ENCODE peak calls at places on chromosome 7, in seven cellular contexts. K, G, Q, U, D, L and N are unnamed samples.

GRCh38 chr7:46352335-46352954 is 431.4 kb upstream of the IGFBP3 start:
- DNase-seq in L (peak), Q (peak), D (peak), G (peak), U (peak), K (peak), N (peak)

GRCh38 chr7:128210590-128211570 is 30.2 kb upstream of the LEP start:
- DNase-seq in U (no peak), G (no peak), D (no peak), K (no peak), L (no peak), Q (no peak), N (no peak)

GRCh38 chr7:28556036-28556435 is 143.7 kb downstream of the CREB5 start:
- DNase-seq in K (no peak), Q (no peak), D (no peak), L (no peak), G (no peak), U (no peak), N (no peak)

GRCh38 chr7:11428877-11429617 is 403.0 kb downstream of the THSD7A start:
- DNase-seq in D (no peak), Q (no peak), U (no peak), K (no peak), G (no peak), L (peak), N (no peak)

GRCh38 chr7:44259547-44260457 is 59.0 kb downstream of the YKT6 start:
- DNase-seq in Q (peak), U (peak), L (no peak), D (peak), K (peak), G (peak), N (peak)

GRCh38 chr7:81583882-81584533 is 185.8 kb downstream of the HGF start:
- DNase-seq in D (no peak), K (peak), G (no peak), L (no peak), U (peak), Q (no peak), N (no peak)

GRCh38 chr7:94655884-94656657 is at the start of gene SGCE:
- DNase-seq in U (peak), K (peak), G (peak), Q (no peak), D (peak), L (peak), N (peak)

GRCh38 chr7:27145884-27146401 is 1.6 kb downstream of the HOXA6 start:
- DNase-seq in D (no peak), K (no peak), L (no peak), G (no peak), Q (no peak), U (no peak), N (peak)

GRCh38 chr7:116211913-116212596 is 1.7 kb downstream of the TES start:
- DNase-seq in G (no peak), Q (no peak), D (no peak), K (no peak), U (peak), L (no peak), N (peak)

GRCh38 chr7:70032673-70033072 is 434.4 kb downstream of the AUTS2 start:
- DNase-seq in D (no peak), U (no peak), G (no peak), L (no peak), Q (no peak), K (no peak), N (no peak)

GRCh38 chr7:41711283-41712064 is 8.6 kb upstream of the INHBA start:
- DNase-seq in K (peak), D (no peak), U (peak), L (peak), Q (no peak), G (no peak), N (no peak)
- H3K4me3 ChIP-seq in K (no peak), D (no peak), U (no peak), L (no peak), Q (no peak), G (no peak), N (no peak)

GRCh38 chr7:105305633-105306032 is 83.1 kb downstream of the SRPK2 start:
- DNase-seq in Q (no peak), D (no peak), U (no peak), L (no peak), G (no peak), K (no peak), N (no peak)

GRCh38 chr7:105306160-105306784 is 82.4 kb downstream of the SRPK2 start:
- DNase-seq in G (no peak), D (no peak), L (no peak), K (peak), U (peak), Q (no peak), N (no peak)

GRCh38 chr7:105309235-105310156 is 79.2 kb downstream of the SRPK2 start:
- DNase-seq in L (peak), G (peak), Q (no peak), K (no peak), U (no peak), D (no peak), N (no peak)

GRCh38 chr7:105307163-105307672 is 81.5 kb downstream of the SRPK2 start:
- DNase-seq in G (no peak), D (no peak), Q (no peak), L (no peak), K (no peak), U (no peak), N (no peak)

DNA sequence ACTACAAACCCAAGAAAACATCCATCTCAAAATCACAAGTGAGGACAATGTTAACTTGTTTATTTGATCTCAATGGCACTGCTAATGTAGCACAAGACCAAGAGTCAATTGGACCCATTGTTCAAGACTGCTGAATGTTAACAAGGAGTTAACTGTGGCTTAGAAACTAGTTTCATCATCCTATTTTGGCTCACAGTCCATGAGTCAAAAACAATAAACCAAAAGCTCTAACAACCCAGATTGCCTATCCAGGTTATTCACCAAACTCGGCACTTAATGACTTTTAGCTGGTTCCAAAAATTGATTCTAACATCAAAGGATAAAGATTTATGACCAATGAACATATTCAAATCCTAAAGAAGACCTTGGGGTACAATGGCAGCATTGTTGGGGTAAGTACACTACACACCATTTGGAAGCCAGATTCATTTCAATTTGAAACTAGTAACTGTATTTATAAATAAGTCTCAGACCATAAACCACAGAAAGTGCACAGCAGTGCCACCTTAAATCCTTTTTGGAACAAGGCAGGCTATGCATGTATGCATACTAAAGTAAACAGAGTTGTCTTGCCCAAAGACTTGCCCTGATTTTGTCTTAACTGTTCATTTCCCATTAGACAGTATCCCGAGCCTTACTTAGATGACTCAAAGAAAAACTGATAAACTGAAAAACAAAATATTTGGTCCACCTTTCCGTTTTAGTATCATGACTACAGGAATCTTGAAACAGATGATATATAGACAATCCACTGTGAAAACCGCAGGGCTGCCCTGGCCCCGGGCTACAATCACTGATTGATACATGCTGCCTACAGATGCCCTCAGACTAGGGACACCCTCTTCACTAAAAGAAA is 84.5 kb downstream of the SRPK2 start:
- DNase-seq in K (peak), Q (peak), D (peak), L (no peak), G (peak), U (peak), N (peak)
- H3K4me3 ChIP-seq in K (peak), Q (no peak), D (peak), L (no peak), G (no peak), U (no peak), N (no peak)

DNA sequence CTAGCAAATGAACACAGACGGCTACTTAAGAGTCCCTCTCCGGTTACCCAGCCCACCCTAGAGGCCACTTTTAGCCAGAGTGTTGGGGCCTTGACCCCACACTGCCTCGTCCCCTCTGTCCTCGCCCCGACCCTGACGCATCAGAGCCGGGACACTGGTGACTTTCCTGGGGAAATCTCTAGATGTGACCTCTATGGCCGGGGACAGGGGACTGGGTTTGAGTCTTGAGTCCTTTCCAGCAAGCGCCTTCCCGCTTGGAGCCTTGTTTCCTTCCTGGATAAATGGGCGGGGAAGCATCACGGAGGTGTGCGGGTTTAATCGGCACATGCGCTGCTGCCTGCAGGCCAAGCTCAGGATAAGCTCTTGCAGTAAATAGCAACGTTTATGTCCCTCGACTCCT is 40.7 kb downstream of the NPTX2 start:
- DNase-seq in U (no peak), Q (no peak), K (no peak), L (no peak), D (no peak), G (no peak), N (no peak)
- H3K4me3 ChIP-seq in U (no peak), Q (no peak), K (no peak), L (no peak), D (no peak), G (no peak), N (no peak)

DNA sequence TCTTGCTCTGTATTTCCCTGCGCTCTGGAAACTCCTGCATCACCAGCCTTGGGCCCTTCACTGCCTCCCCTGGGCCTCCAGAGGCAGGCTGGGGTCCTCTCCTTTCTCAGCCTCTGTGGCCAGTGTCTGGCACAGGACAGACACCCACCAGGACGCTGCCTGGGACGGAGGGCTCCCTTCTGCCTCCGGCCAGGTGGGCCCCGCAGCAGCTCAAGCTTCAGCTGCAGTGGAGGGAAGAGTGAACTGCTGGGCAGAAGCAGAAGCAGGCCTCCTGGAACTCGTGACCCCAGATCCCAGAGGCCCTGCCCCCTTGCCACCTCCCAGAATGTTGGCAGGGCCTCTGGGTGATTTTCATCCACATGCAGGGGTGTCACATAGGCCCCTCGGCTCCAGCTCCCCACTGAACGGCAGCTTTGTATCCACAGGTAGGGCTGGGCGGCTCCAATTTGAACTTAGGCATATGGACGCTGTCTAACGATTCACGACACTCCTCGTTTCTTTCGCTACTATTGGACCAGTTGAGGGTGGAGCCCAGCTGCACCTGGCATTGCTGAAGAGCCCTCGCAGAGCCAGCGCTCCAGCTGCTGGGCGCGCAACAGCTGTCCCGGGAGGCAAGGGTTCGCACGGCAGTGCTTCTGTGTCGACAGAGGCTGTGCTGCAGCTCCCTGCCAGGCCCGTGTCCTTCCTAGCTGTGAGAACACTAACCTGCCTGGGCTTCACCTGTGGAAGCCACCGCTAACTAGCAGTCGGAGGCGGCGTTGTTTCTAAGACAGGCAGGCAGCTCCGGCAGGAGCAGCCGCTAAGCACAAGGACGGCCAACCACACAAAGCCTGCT is 18.4 kb upstream of the GPR146 start:
- DNase-seq in U (no peak), Q (no peak), L (no peak), G (no peak), D (no peak), K (no peak), N (no peak)
- H3K4me3 ChIP-seq in U (no peak), Q (no peak), L (no peak), G (no peak), D (no peak), K (no peak), N (no peak)

DNA sequence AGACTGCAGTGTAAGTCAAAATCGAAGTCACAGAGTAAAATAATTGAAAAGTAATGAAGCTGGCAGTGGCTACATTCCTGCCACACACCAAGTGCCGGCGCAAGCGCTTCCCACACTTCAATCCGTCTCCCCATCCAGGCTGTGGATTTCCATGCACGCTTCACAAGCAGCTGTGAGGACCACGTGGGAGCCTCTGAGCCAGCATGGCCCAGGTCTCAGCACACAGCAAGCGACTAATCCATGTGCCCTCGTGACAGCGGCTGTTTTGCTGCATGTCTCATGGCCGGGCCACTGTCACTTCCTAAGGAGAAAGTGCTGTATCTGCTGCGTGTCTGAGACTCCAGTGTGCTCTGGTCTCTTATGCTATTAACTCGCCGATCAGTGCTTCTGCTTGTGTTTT is 566.9 kb downstream of the DNAJB6 start:
- DNase-seq in G (no peak), U (no peak), K (no peak), L (peak), D (no peak), Q (no peak), N (no peak)
- H3K4me3 ChIP-seq in G (no peak), U (no peak), K (no peak), L (no peak), D (no peak), Q (no peak), N (no peak)

GRCh38 chr7:23183279-23184012 is 1.6 kb downstream of the NUP42 start:
- DNase-seq in D (no peak), K (no peak), Q (no peak), L (no peak), G (no peak), U (no peak), N (no peak)
- H3K4me3 ChIP-seq in D (peak), K (peak), Q (peak), L (peak), G (peak), U (peak), N (peak)

DNA sequence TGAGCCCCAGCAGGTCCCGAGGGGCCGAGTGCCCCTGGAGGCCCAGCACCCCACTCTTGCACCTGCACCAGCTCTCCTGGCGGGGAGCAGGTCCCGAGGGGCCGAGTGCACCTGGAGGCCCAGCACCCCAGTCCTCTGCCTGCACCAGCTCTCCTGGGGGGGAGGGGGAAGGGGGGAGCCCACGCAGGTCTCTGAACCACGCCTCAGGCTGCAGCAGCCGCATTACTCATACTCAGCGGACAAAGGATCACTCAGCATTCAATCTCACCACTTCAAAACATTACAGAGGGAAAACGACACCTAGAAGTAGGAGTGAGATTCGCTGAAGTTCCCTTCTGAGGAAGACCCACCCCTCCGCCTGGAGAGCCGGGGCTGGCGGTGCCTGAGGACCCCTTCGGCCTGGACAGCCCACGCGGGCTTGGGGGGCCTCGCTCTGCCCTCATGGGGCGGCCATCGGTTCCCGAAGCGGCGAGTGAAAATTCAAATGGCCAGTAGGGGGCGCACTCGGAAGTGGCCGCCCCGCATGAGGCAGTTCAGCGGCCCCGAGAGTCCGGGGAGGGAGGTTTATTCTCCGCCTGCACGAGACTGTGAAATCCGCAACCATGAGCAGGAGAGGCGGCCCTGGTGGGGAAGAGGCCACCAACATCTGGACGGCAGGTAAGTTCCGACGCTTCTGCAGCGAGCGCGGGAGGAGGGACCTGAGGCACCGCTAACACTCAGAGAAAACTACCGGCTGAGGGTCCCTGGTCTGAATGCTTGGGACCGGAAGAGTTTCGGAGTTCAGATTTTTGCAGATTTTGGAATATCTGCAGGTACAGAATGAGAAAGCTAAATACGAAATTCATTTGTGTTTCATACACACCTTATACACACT is 1.1 kb upstream of the GPER1 start:
- DNase-seq in L (peak), Q (no peak), D (peak), G (peak), U (peak), K (peak), N (peak)
- H3K4me3 ChIP-seq in L (peak), Q (peak), D (peak), G (peak), U (peak), K (peak), N (peak)